ENCODE peak calls at places on chromosomes 11 and 22, in six cellular contexts. L is right cardiac atrium, Z is caudate nucleus, K is kidney, F is endodermal cell, D is astrocyte. O is an unnamed sample.

GRCh38 chr11:130217632-130218031 is 58.0 kb downstream of the ST14 start:
- DNase-seq in L (no peak), K (peak), Z (no peak), F (no peak), D (no peak), O (no peak)

GRCh38 chr11:75667831-75668507 is 869 bp downstream of the MAP6 start:
- DNase-seq in F (peak), Z (peak), K (peak), D (peak), L (peak), O (no peak)

GRCh38 chr11:64735860-64736259 is 8.1 kb downstream of the RASGRP2 start:
- DNase-seq in F (no peak), D (no peak), L (no peak), Z (no peak), K (no peak), O (no peak)

GRCh38 chr22:46366801-46367706 is 31.5 kb downstream of the TRMU start:
- DNase-seq in D (no peak), K (peak), Z (no peak), F (no peak), L (no peak), O (no peak)

GRCh38 chr22:30444632-30445437 is 19.3 kb downstream of the MTFP1 start:
- DNase-seq in K (peak), F (peak), D (no peak), Z (no peak), L (no peak), O (no peak)

GRCh38 chr22:36385491-36386350 is 2.0 kb downstream of the MYH9 start:
- DNase-seq in D (no peak), F (no peak), Z (no peak), L (peak), K (peak), O (peak)

GRCh38 chr11:121246769-121247035 is 45.9 kb upstream of the SC5D start:
- DNase-seq in K (no peak), D (no peak), Z (no peak), F (peak), L (no peak), O (no peak)

GRCh38 chr11:79342236-79342635 is 98.6 kb downstream of the TENM4 start:
- DNase-seq in L (no peak), Z (no peak), F (no peak), D (no peak), K (no peak), O (no peak)

GRCh38 chr22:32341122-32341740 is 16.4 kb upstream of the RFPL3 start:
- DNase-seq in D (peak), K (no peak), Z (no peak), F (peak), L (no peak), O (no peak)

GRCh38 chr11:10695821-10696220 is 2.3 kb upstream of the IRAG1 start:
- DNase-seq in Z (no peak), K (no peak), D (no peak), F (no peak), L (no peak), O (no peak)

GRCh38 chr11:10693509-10694071 is at the start of gene IRAG1:
- DNase-seq in D (peak), L (peak), K (peak), F (no peak), Z (no peak), O (no peak)

GRCh38 chr11:10696797-10697620 is 3.5 kb upstream of the IRAG1 start:
- DNase-seq in L (no peak), K (no peak), F (no peak), Z (no peak), D (no peak), O (no peak)

GRCh38 chr11:10694481-10695239 is 1.1 kb upstream of the IRAG1 start:
- DNase-seq in Z (no peak), D (peak), F (no peak), L (no peak), K (no peak), O (no peak)

GRCh38 chr11:10692716-10693115 is 839 bp downstream of the IRAG1 start:
- DNase-seq in D (no peak), K (no peak), F (no peak), L (no peak), Z (no peak), O (no peak)
- H3K27ac ChIP-seq in D (peak), K (no peak), F (no peak), L (peak), Z (peak), O (no peak)

GRCh38 chr11:241634-242033 is 4.9 kb downstream of the PSMD13 start:
- DNase-seq in F (no peak), D (no peak), Z (no peak), K (no peak), L (no peak), O (no peak)
- H3K27ac ChIP-seq in F (no peak), D (no peak), Z (no peak), K (no peak), L (peak), O (no peak)

GRCh38 chr22:45225732-45226560 is 14.7 kb downstream of the KIAA0930 start:
- DNase-seq in K (no peak), D (no peak), F (peak), Z (no peak), L (peak), O (no peak)

GRCh38 chr22:45224331-45224730 is 16.4 kb downstream of the KIAA0930 start:
- DNase-seq in Z (no peak), L (no peak), F (peak), K (no peak), D (no peak), O (no peak)

GRCh38 chr22:45224988-45225731 is 15.5 kb downstream of the KIAA0930 start:
- DNase-seq in F (peak), K (no peak), D (no peak), L (no peak), Z (peak), O (peak)

GRCh38 chr22:45221201-45221600 is 19.5 kb downstream of the KIAA0930 start:
- DNase-seq in K (no peak), D (no peak), L (no peak), Z (no peak), F (no peak), O (no peak)

GRCh38 chr22:45223304-45224117 is 17.2 kb downstream of the KIAA0930 start:
- DNase-seq in K (no peak), D (no peak), L (no peak), Z (no peak), F (peak), O (no peak)
- H3K27ac ChIP-seq in K (no peak), D (no peak), L (no peak), Z (peak), F (no peak), O (no peak)

DNA sequence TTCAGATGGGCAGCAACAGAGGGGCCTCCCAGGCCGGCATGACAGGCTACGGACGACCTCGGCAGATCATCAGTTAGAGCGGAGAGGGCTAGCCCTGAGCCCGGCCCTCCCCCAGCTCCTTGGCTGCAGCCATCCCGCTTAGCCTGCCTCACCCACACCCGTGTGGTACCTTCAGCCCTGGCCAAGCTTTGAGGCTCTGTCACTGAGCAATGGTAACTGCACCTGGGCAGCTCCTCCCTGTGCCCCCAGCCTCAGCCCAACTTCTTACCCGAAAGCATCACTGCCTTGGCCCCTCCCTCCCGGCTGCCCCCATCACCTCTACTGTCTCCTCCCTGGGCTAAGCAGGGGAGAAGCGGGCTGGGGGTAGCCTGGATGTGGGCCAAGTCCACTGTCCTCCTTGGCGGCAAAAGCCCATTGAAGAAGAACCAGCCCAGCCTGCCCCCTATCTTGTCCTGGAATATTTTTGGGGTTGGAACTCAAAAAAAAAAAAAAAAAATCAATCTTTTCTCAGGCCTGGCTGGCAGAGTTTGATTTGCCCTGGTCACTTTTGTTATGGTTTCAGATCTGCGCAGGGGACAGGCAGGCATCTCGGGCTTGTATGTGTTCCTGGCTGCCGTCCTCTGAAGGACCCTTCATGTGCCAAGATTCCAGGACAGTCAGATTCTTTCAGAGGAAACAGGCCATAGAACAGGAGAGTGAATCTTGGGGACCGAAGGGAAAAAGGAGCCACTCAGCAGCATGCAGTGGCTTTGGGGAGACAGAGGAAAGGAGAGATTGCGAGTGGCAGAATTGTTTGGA is 5.3 kb downstream of the TAGLN start:
- DNase-seq in L (no peak), K (peak), D (no peak), F (peak), Z (no peak), O (no peak)
- H3K27ac ChIP-seq in L (no peak), K (peak), D (no peak), F (no peak), Z (no peak), O (no peak)

GRCh38 chr11:11976476-11977187 is 31.8 kb downstream of the DKK3 start:
- DNase-seq in Z (no peak), F (peak), D (no peak), L (peak), K (no peak), O (no peak)
- H3K27ac ChIP-seq in Z (peak), F (no peak), D (peak), L (peak), K (no peak), O (peak)

GRCh38 chr11:73972620-73973449 is 9.8 kb downstream of the UCP2 start:
- DNase-seq in F (peak), K (peak), L (no peak), Z (no peak), D (no peak), O (no peak)
- H3K27ac ChIP-seq in F (no peak), K (no peak), L (no peak), Z (no peak), D (no peak), O (no peak)

DNA sequence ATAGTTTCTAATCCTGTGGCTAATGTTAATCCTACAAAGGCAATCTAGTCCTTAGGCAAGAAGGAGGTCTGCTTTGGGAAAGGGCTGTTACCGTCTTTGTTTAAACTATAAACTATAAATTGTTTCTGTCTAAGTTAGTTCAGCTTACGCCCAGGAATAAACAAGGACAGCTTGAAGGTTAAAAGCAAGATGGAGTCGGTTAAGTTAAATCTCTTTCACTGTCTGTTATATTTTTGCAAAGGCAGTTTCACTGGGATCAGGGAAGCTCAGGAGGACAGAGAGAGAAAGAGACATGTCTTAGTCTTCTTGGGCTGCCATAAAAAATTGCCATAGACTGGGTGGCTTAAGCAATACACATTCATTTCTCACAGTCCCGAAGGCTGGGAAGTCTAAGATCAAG is 27.6 kb upstream of the CEP295 start:
- DNase-seq in Z (no peak), F (no peak), K (no peak), L (no peak), D (no peak), O (no peak)
- H3K27ac ChIP-seq in Z (no peak), F (no peak), K (no peak), L (no peak), D (no peak), O (no peak)

GRCh38 chr11:11940551-11940950 is 67.9 kb downstream of the DKK3 start:
- DNase-seq in Z (no peak), L (no peak), D (no peak), K (no peak), F (no peak), O (no peak)
- H3K27ac ChIP-seq in Z (no peak), L (no peak), D (no peak), K (no peak), F (no peak), O (no peak)

GRCh38 chr11:47212938-47213337 is 1.8 kb upstream of the DDB2 start:
- DNase-seq in F (no peak), D (no peak), Z (no peak), K (no peak), L (no peak), O (no peak)
- H3K27ac ChIP-seq in F (no peak), D (no peak), Z (no peak), K (no peak), L (no peak), O (no peak)